ENCODE peak calls at places on chromosomes 4 and X, in five cellular contexts. U is H1, Q is mesenchymal stem cell, B is H9, I is trophoblast cell. V is an unnamed sample.

GRCh38 chr4:153318696-153319320 is 25.7 kb upstream of the MND1 start:
- DNase-seq in U (no peak), Q (peak), B (no peak), I (peak), V (peak)

GRCh38 chr4:182810103-182810605 is 107.0 kb downstream of the DCTD start:
- DNase-seq in U (no peak), Q (no peak), B (no peak), I (no peak), V (no peak)

GRCh38 chr4:147927377-147928137 is 195.7 kb downstream of the ARHGAP10 start:
- DNase-seq in U (no peak), Q (peak), B (no peak), I (no peak), V (no peak)

GRCh38 chrX:7948483-7948882 is 21.3 kb upstream of the PNPLA4 start:
- DNase-seq in U (no peak), Q (no peak), B (no peak), I (no peak), V (no peak)

GRCh38 chr4:181684310-181684709 is 558.9 kb upstream of the TENM3 start:
- DNase-seq in U (no peak), Q (no peak), B (no peak), I (no peak), V (no peak)

GRCh38 chr4:112290341-112290740 is 4.6 kb upstream of the TIFA start:
- DNase-seq in U (no peak), Q (no peak), B (no peak), I (no peak), V (no peak)

GRCh38 chr4:140343303-140343702 is 30.1 kb upstream of the SCOC start:
- DNase-seq in U (no peak), Q (no peak), B (no peak), I (no peak), V (no peak)

GRCh38 chr4:53816561-53816960 is 225.3 kb upstream of the LNX1 start:
- DNase-seq in U (no peak), Q (peak), B (no peak), I (no peak), V (no peak)

GRCh38 chr4:184448828-184449227 is 25.5 kb downstream of the IRF2 start:
- DNase-seq in U (no peak), Q (peak), B (no peak), I (no peak), V (no peak)

GRCh38 chrX:49915352-49916222 is 6.8 kb upstream of the CLCN5 start:
- DNase-seq in U (no peak), Q (peak), B (no peak), I (peak), V (peak)

GRCh38 chr4:87856816-87857215 is 24.0 kb downstream of the MEPE start:
- DNase-seq in U (no peak), Q (no peak), B (no peak), I (no peak), V (no peak)

GRCh38 chrX:39667191-39667590 is 430.6 kb downstream of the BCOR start:
- DNase-seq in U (no peak), Q (no peak), B (no peak), I (no peak), V (no peak)

GRCh38 chr4:41212221-41213203 is 1.8 kb downstream of the APBB2 start:
- DNase-seq in U (no peak), Q (peak), B (no peak), I (no peak), V (no peak)

GRCh38 chr4:37453004-37453360 is 208.4 kb downstream of the NWD2 start:
- DNase-seq in U (no peak), Q (peak), B (peak), I (peak), V (peak)

GRCh38 chr4:142567199-142567598 is 278.9 kb downstream of the INPP4B start:
- DNase-seq in U (peak), Q (no peak), B (peak), I (no peak), V (peak)

GRCh38 chr4:5051210-5051691 is at the start of gene STK32B:
- DNase-seq in U (peak), Q (peak), B (peak), I (no peak), V (peak)

GRCh38 chr4:27084685-27085356 is 224.2 kb downstream of the STIM2 start:
- DNase-seq in U (no peak), Q (peak), B (peak), I (no peak), V (peak)

GRCh38 chrX:25049347-25049746 is 33.6 kb upstream of the ARX start:
- DNase-seq in U (no peak), Q (no peak), B (no peak), I (no peak), V (no peak)

GRCh38 chr4:7183780-7184460 is 8.4 kb upstream of the SORCS2 start:
- DNase-seq in U (no peak), Q (no peak), B (peak), I (no peak), V (no peak)

GRCh38 chr4:163165217-163166017 is 1.3 kb downstream of the NAF1 start:
- DNase-seq in U (no peak), Q (peak), B (no peak), I (no peak), V (no peak)

GRCh38 chr4:153488719-153489384 is 22.7 kb downstream of the TMEM131L start:
- DNase-seq in U (no peak), Q (no peak), B (peak), I (no peak), V (no peak)

GRCh38 chr4:7581477-7581876 is 146.7 kb upstream of the PSAPL1 start:
- DNase-seq in U (peak), Q (peak), B (peak), I (no peak), V (peak)

GRCh38 chrX:150683536-150684146 is 9.6 kb upstream of the MTMR1 start:
- DNase-seq in U (no peak), Q (peak), B (no peak), I (no peak), V (no peak)

GRCh38 chr4:120331486-120332281 is 265.0 kb upstream of the MAD2L1 start:
- DNase-seq in U (no peak), Q (peak), B (no peak), I (no peak), V (no peak)

GRCh38 chr4:154018659-154019058 is 229.8 kb upstream of the SFRP2 start:
- DNase-seq in U (peak), Q (no peak), B (peak), I (no peak), V (peak)

GRCh38 chrX:129545408-129545807 is 5.3 kb downstream of the OCRL start:
- DNase-seq in U (no peak), Q (no peak), B (no peak), I (no peak), V (no peak)

GRCh38 chr4:56267558-56267957 is 119.7 kb downstream of the AASDH start:
- DNase-seq in U (no peak), Q (no peak), B (no peak), I (no peak), V (no peak)

GRCh38 chrX:136528645-136529315 is 3.2 kb upstream of the VGLL1 start:
- DNase-seq in U (no peak), Q (peak), B (peak), I (peak), V (no peak)

GRCh38 chr4:29309050-29309449 is 1411.1 kb upstream of the PCDH7 start:
- DNase-seq in U (no peak), Q (peak), B (no peak), I (no peak), V (no peak)

GRCh38 chrX:3577551-3577950 is 135.9 kb downstream of the PRKX start:
- DNase-seq in U (no peak), Q (no peak), B (no peak), I (no peak), V (no peak)

GRCh38 chr4:57162499-57163019 is 52.4 kb upstream of the IGFBP7 start:
- DNase-seq in U (no peak), Q (no peak), B (no peak), I (no peak), V (no peak)

GRCh38 chr4:139817657-139818452 is 152.2 kb downstream of the MGST2 start:
- DNase-seq in U (no peak), Q (peak), B (no peak), I (no peak), V (no peak)

GRCh38 chr4:8770518-8771257 is 101.0 kb downstream of the HMX1 start:
- DNase-seq in U (no peak), Q (no peak), B (no peak), I (no peak), V (no peak)

DNA sequence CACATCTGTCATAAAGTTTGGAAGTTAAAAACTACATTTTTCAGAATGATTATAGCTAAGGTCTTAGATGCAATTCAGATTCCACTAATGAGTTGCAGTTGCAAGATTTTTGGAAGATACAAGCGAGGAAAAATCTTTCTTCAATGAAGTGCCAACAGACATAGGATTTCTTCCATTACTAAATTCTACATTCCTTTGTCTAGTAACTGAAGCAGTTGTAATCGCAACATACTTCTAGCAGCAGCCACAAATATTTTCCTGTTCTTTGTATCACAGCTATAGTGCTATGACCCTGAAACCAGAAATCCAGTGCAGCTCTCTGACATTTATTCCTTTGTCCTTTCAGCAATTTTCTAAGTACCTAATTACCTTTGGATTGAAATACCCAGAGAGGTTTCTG is 225.2 kb upstream of the SLIT2 start:
- DNase-seq in U (no peak), Q (no peak), B (no peak), I (no peak), V (no peak)
- H2BK12ac ChIP-seq in U (no peak), Q (no peak), B (no peak), I (no peak), V (no peak)

GRCh38 chr4:138226351-138226750 is 15.8 kb downstream of the SLC7A11 start:
- DNase-seq in U (no peak), Q (no peak), B (no peak), I (no peak), V (no peak)

GRCh38 chr4:138222041-138222440 is 20.1 kb downstream of the SLC7A11 start:
- DNase-seq in U (no peak), Q (peak), B (no peak), I (no peak), V (no peak)

GRCh38 chr4:138224614-138225013 is 17.5 kb downstream of the SLC7A11 start:
- DNase-seq in U (no peak), Q (no peak), B (no peak), I (no peak), V (no peak)

GRCh38 chr4:138223191-138223910 is 18.8 kb downstream of the SLC7A11 start:
- DNase-seq in U (no peak), Q (no peak), B (peak), I (no peak), V (peak)

GRCh38 chr4:138225477-138225876 is 16.7 kb downstream of the SLC7A11 start:
- DNase-seq in U (no peak), Q (no peak), B (no peak), I (no peak), V (no peak)
- H3K14ac ChIP-seq in U (no peak), Q (no peak), B (no peak), I (no peak), V (no peak)

GRCh38 chr4:94909645-94910044 is 151.9 kb downstream of the BMPR1B start:
- DNase-seq in U (no peak), Q (no peak), B (no peak), I (no peak), V (no peak)
- H2BK12ac ChIP-seq in U (no peak), Q (no peak), B (no peak), I (no peak), V (no peak)

GRCh38 chr4:1210241-1210841 is 38.0 kb upstream of the SPON2 start:
- DNase-seq in U (no peak), Q (no peak), B (no peak), I (no peak), V (no peak)

GRCh38 chr4:1211371-1211770 is 37.6 kb downstream of the CTBP1 start:
- DNase-seq in U (no peak), Q (no peak), B (no peak), I (no peak), V (no peak)

GRCh38 chr4:1211951-1212545 is 36.9 kb downstream of the CTBP1 start:
- DNase-seq in U (no peak), Q (no peak), B (no peak), I (no peak), V (no peak)

GRCh38 chr4:1209821-1210220 is 37.4 kb upstream of the SPON2 start:
- DNase-seq in U (no peak), Q (peak), B (no peak), I (peak), V (peak)

GRCh38 chr4:1210971-1211370 is 38.0 kb downstream of the CTBP1 start:
- DNase-seq in U (no peak), Q (no peak), B (no peak), I (no peak), V (no peak)
- H3K14ac ChIP-seq in U (no peak), Q (no peak), B (no peak), I (no peak), V (no peak)

GRCh38 chr4:88928852-88929251 is 128.1 kb downstream of the FAM13A start:
- DNase-seq in U (no peak), Q (no peak), B (no peak), I (peak), V (no peak)
- H2BK12ac ChIP-seq in U (no peak), Q (no peak), B (no peak), I (no peak), V (no peak)

DNA sequence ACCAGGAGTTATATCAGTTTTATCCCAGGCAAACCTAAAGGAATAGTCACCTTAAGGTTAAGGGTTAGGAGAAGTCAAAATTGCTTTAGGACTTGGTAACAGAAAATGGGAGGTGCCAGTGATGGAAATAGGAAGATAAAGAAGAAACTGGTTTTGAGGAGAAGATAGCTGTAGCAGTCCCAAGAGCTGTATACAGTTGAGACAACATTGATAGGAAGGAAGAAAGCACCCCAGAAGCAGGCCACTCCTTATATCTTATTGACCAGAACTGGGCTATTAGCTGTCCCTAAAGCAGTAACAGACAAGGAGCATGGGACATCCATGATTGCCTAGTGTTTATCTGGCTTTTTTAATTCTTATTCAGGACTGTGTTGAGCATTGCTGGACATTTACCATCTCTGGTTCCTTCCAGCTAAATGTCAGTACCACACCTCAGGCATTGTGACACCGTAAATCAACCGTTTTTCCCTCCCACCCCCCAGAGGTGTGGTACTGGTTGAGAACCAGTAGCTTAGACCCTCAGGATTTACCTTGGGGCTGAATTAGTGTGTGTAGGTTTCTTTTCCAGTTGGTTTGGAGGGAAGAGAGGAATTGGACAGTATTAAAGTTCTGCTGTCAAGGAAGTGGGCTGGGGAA is 2.0 kb upstream of the PGRMC2 start:
- DNase-seq in U (no peak), Q (no peak), B (no peak), I (no peak), V (no peak)
- H3K14ac ChIP-seq in U (no peak), Q (no peak), B (no peak), I (no peak), V (no peak)

DNA sequence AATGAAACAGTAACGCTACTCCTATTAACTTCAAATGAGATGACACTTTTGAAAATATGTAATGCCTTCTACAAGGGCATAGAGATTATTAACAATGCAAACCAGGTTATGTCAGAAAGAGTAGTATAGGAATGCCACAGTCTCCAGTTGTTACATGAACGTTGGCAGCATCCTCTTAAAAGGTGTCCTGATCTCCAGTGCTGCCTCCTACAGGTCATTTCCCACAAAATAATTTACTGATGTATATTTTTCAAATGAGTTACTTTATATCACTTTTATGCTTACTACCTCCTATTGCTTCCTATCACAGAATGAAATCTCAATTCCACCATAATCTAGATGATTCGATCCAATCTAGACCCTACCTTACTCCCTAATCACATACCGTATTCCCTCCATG is 195.2 kb upstream of the EPHA5 start:
- DNase-seq in U (no peak), Q (peak), B (no peak), I (no peak), V (no peak)
- H2BK12ac ChIP-seq in U (no peak), Q (no peak), B (no peak), I (no peak), V (no peak)

DNA sequence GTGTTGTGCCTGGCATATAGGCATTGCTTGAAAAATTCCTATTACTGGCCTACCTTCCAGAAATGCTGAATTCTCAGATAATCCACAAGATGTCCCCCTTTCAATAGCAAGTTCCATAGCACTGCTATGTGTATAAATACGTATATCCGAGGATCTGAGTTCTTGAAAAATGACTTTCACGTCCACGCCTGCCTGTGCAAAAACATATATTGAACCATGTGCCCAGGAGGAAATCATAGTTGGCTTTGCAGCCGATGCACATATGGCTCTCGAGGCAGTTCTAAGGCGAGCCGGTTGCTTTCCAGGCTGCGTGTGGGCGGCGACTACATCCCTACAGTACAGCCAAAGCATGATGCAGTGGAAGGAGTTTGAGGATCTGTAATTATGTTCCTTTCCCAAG is 55.4 kb upstream of the ESX1 start:
- DNase-seq in U (no peak), Q (peak), B (no peak), I (no peak), V (no peak)
- H3K14ac ChIP-seq in U (no peak), Q (no peak), B (no peak), I (no peak), V (no peak)